ENCODE peak calls at places on chromosome 10, in seven cellular contexts. W, H, R, U, I, X and D are unnamed samples.

GRCh38 chr10:88243847-88244730 is 339.0 kb downstream of the RNLS start:
- DNase-seq in W (peak; percentile 66), H (peak; percentile 42), R (peak; percentile 85), U (peak; percentile 79), I (peak; percentile 25), X (peak; percentile 87), D (no peak)

GRCh38 chr10:96097865-96098264 is 32.2 kb upstream of the ZNF518A start:
- DNase-seq in W (no peak), H (no peak), R (no peak), U (no peak), I (no peak), X (no peak), D (no peak)

GRCh38 chr10:184174-184573 is 48.9 kb downstream of the ZMYND11 start:
- DNase-seq in W (no peak), H (no peak), R (no peak), U (no peak), I (no peak), X (no peak), D (no peak)

GRCh38 chr10:17273403-17273802 is 45.4 kb downstream of the VIM start:
- DNase-seq in W (no peak), H (no peak), R (peak; percentile 75), U (peak; percentile 20), I (peak; percentile 44), X (peak; percentile 80), D (no peak)

GRCh38 chr10:110305767-110306451 is 1.2 kb upstream of the SMNDC1 start:
- DNase-seq in W (peak; percentile 43), H (no peak), R (peak; percentile 88), U (peak; percentile 97), I (peak; percentile 83), X (peak; percentile 95), D (peak; percentile 68)

GRCh38 chr10:118922226-118922625 is 107.3 kb upstream of the NANOS1 start:
- DNase-seq in W (peak; percentile 45), H (peak; percentile 13), R (peak; percentile 76), U (no peak), I (peak; percentile 16), X (no peak), D (no peak)

GRCh38 chr10:132281915-132282666 is 25.7 kb downstream of the STK32C start:
- DNase-seq in W (no peak), H (no peak), R (no peak), U (no peak), I (no peak), X (no peak), D (no peak)

GRCh38 chr10:100516847-100517246 is 2.8 kb downstream of the SEC31B start:
- DNase-seq in W (no peak), H (no peak), R (peak; percentile 15), U (peak; percentile 40), I (no peak), X (no peak), D (no peak)